ENCODE peak calls at places on chromosomes 5 and 9, in eight cellular contexts. One of them, this sample, is unnamed.

GRCh38 chr9:115328228-115328627 is 210.3 kb upstream of the TNC start:
- DNase-seq in cardiac fibroblast: peak; percentile 22
- DNase-seq in activated CD4-positive, alpha-beta T cell treated with anti-CD3 and anti-CD28 coated beads for 24 hours: no peak
- DNase-seq in astrocyte: peak; percentile 92
- DNase-seq in GM04504: peak; percentile 94
- DNase-seq in NCI-H1436: no peak
- DNase-seq in NT2/D1: no peak
- DNase-seq in stimulated activated CD4-positive, alpha-beta T cell treated with anti-CD3 and anti-CD28 coated beads, Interleukin-1b, Interleukin-23, amount 100 ng/mL, for 48 hours: no peak
- DNase-seq in this sample: no peak

GRCh38 chr5:102722930-102723329 is 32.2 kb upstream of the PAM start:
- DNase-seq in cardiac fibroblast: peak; percentile 8
- DNase-seq in activated CD4-positive, alpha-beta T cell treated with anti-CD3 and anti-CD28 coated beads for 24 hours: no peak
- DNase-seq in astrocyte: peak; percentile 38
- DNase-seq in GM04504: no peak
- DNase-seq in NCI-H1436: no peak
- DNase-seq in NT2/D1: no peak
- DNase-seq in stimulated activated CD4-positive, alpha-beta T cell treated with anti-CD3 and anti-CD28 coated beads, Interleukin-1b, Interleukin-23, amount 100 ng/mL, for 48 hours: no peak
- DNase-seq in this sample: no peak

GRCh38 chr9:446074-446699 is 231.5 kb downstream of the DOCK8 start:
- DNase-seq in cardiac fibroblast: no peak
- DNase-seq in activated CD4-positive, alpha-beta T cell treated with anti-CD3 and anti-CD28 coated beads for 24 hours: no peak
- DNase-seq in astrocyte: no peak
- DNase-seq in GM04504: no peak
- DNase-seq in NCI-H1436: no peak
- DNase-seq in NT2/D1: no peak
- DNase-seq in stimulated activated CD4-positive, alpha-beta T cell treated with anti-CD3 and anti-CD28 coated beads, Interleukin-1b, Interleukin-23, amount 100 ng/mL, for 48 hours: no peak
- DNase-seq in this sample: no peak

GRCh38 chr5:126830061-126830460 is 53.1 kb downstream of the LMNB1 start:
- DNase-seq in cardiac fibroblast: no peak
- DNase-seq in activated CD4-positive, alpha-beta T cell treated with anti-CD3 and anti-CD28 coated beads for 24 hours: no peak
- DNase-seq in astrocyte: no peak
- DNase-seq in GM04504: no peak
- DNase-seq in NCI-H1436: no peak
- DNase-seq in NT2/D1: no peak
- DNase-seq in stimulated activated CD4-positive, alpha-beta T cell treated with anti-CD3 and anti-CD28 coated beads, Interleukin-1b, Interleukin-23, amount 100 ng/mL, for 48 hours: no peak
- DNase-seq in this sample: no peak

GRCh38 chr9:133351908-133352634 is 4.1 kb downstream of the RPL7A start:
- DNase-seq in cardiac fibroblast: peak; percentile 70
- DNase-seq in activated CD4-positive, alpha-beta T cell treated with anti-CD3 and anti-CD28 coated beads for 24 hours: no peak
- DNase-seq in astrocyte: peak; percentile 42
- DNase-seq in GM04504: no peak
- DNase-seq in NCI-H1436: no peak
- DNase-seq in NT2/D1: peak; percentile 82
- DNase-seq in stimulated activated CD4-positive, alpha-beta T cell treated with anti-CD3 and anti-CD28 coated beads, Interleukin-1b, Interleukin-23, amount 100 ng/mL, for 48 hours: peak; percentile 59
- DNase-seq in this sample: no peak

GRCh38 chr5:138843789-138844461 is 31.2 kb downstream of the LRRTM2 start:
- DNase-seq in cardiac fibroblast: peak; percentile 52
- DNase-seq in activated CD4-positive, alpha-beta T cell treated with anti-CD3 and anti-CD28 coated beads for 24 hours: no peak
- DNase-seq in astrocyte: peak; percentile 23
- DNase-seq in GM04504: no peak
- DNase-seq in NCI-H1436: no peak
- DNase-seq in NT2/D1: no peak
- DNase-seq in stimulated activated CD4-positive, alpha-beta T cell treated with anti-CD3 and anti-CD28 coated beads, Interleukin-1b, Interleukin-23, amount 100 ng/mL, for 48 hours: no peak
- DNase-seq in this sample: no peak

GRCh38 chr9:130997395-130997684 is 11.6 kb upstream of the LAMC3 start:
- DNase-seq in cardiac fibroblast: no peak
- DNase-seq in activated CD4-positive, alpha-beta T cell treated with anti-CD3 and anti-CD28 coated beads for 24 hours: no peak
- DNase-seq in astrocyte: no peak
- DNase-seq in GM04504: no peak
- DNase-seq in NCI-H1436: no peak
- DNase-seq in NT2/D1: no peak
- DNase-seq in stimulated activated CD4-positive, alpha-beta T cell treated with anti-CD3 and anti-CD28 coated beads, Interleukin-1b, Interleukin-23, amount 100 ng/mL, for 48 hours: no peak
- DNase-seq in this sample: no peak

GRCh38 chr9:83986765-83987401 is 6.3 kb downstream of the RMI1 start:
- DNase-seq in cardiac fibroblast: no peak
- DNase-seq in activated CD4-positive, alpha-beta T cell treated with anti-CD3 and anti-CD28 coated beads for 24 hours: no peak
- DNase-seq in astrocyte: peak; percentile 30
- DNase-seq in GM04504: no peak
- DNase-seq in NCI-H1436: no peak
- DNase-seq in NT2/D1: no peak
- DNase-seq in stimulated activated CD4-positive, alpha-beta T cell treated with anti-CD3 and anti-CD28 coated beads, Interleukin-1b, Interleukin-23, amount 100 ng/mL, for 48 hours: peak; percentile 31
- DNase-seq in this sample: no peak

GRCh38 chr5:76041863-76042262 is 41.3 kb upstream of the SV2C start:
- DNase-seq in cardiac fibroblast: no peak
- DNase-seq in activated CD4-positive, alpha-beta T cell treated with anti-CD3 and anti-CD28 coated beads for 24 hours: no peak
- DNase-seq in astrocyte: no peak
- DNase-seq in GM04504: no peak
- DNase-seq in NCI-H1436: no peak
- DNase-seq in NT2/D1: peak; percentile 3
- DNase-seq in stimulated activated CD4-positive, alpha-beta T cell treated with anti-CD3 and anti-CD28 coated beads, Interleukin-1b, Interleukin-23, amount 100 ng/mL, for 48 hours: no peak
- DNase-seq in this sample: no peak

GRCh38 chr5:64869419-64869818 is 100.7 kb downstream of the CWC27 start:
- DNase-seq in cardiac fibroblast: peak; percentile 70
- DNase-seq in activated CD4-positive, alpha-beta T cell treated with anti-CD3 and anti-CD28 coated beads for 24 hours: no peak
- DNase-seq in astrocyte: peak; percentile 80
- DNase-seq in GM04504: peak; percentile 21
- DNase-seq in NCI-H1436: no peak
- DNase-seq in NT2/D1: no peak
- DNase-seq in stimulated activated CD4-positive, alpha-beta T cell treated with anti-CD3 and anti-CD28 coated beads, Interleukin-1b, Interleukin-23, amount 100 ng/mL, for 48 hours: no peak
- DNase-seq in this sample: no peak

GRCh38 chr9:20044686-20045085 is 255.8 kb upstream of the SLC24A2 start:
- DNase-seq in cardiac fibroblast: no peak
- DNase-seq in activated CD4-positive, alpha-beta T cell treated with anti-CD3 and anti-CD28 coated beads for 24 hours: no peak
- DNase-seq in astrocyte: peak; percentile 14
- DNase-seq in GM04504: no peak
- DNase-seq in NCI-H1436: no peak
- DNase-seq in NT2/D1: no peak
- DNase-seq in stimulated activated CD4-positive, alpha-beta T cell treated with anti-CD3 and anti-CD28 coated beads, Interleukin-1b, Interleukin-23, amount 100 ng/mL, for 48 hours: no peak
- DNase-seq in this sample: no peak

GRCh38 chr9:118651511-118651910 is 717.7 kb downstream of the BRINP1 start:
- DNase-seq in cardiac fibroblast: no peak
- DNase-seq in activated CD4-positive, alpha-beta T cell treated with anti-CD3 and anti-CD28 coated beads for 24 hours: no peak
- DNase-seq in astrocyte: no peak
- DNase-seq in GM04504: no peak
- DNase-seq in NCI-H1436: no peak
- DNase-seq in NT2/D1: no peak
- DNase-seq in stimulated activated CD4-positive, alpha-beta T cell treated with anti-CD3 and anti-CD28 coated beads, Interleukin-1b, Interleukin-23, amount 100 ng/mL, for 48 hours: no peak
- DNase-seq in this sample: no peak

GRCh38 chr5:128213833-128214232 is 130.3 kb downstream of the SLC12A2 start:
- DNase-seq in cardiac fibroblast: no peak
- DNase-seq in activated CD4-positive, alpha-beta T cell treated with anti-CD3 and anti-CD28 coated beads for 24 hours: no peak
- DNase-seq in astrocyte: no peak
- DNase-seq in GM04504: no peak
- DNase-seq in NCI-H1436: no peak
- DNase-seq in NT2/D1: no peak
- DNase-seq in stimulated activated CD4-positive, alpha-beta T cell treated with anti-CD3 and anti-CD28 coated beads, Interleukin-1b, Interleukin-23, amount 100 ng/mL, for 48 hours: no peak
- DNase-seq in this sample: no peak

GRCh38 chr9:20698799-20699198 is 14.7 kb downstream of the FOCAD start:
- DNase-seq in cardiac fibroblast: no peak
- DNase-seq in activated CD4-positive, alpha-beta T cell treated with anti-CD3 and anti-CD28 coated beads for 24 hours: no peak
- DNase-seq in astrocyte: no peak
- DNase-seq in GM04504: no peak
- DNase-seq in NCI-H1436: no peak
- DNase-seq in NT2/D1: no peak
- DNase-seq in stimulated activated CD4-positive, alpha-beta T cell treated with anti-CD3 and anti-CD28 coated beads, Interleukin-1b, Interleukin-23, amount 100 ng/mL, for 48 hours: no peak
- DNase-seq in this sample: no peak

GRCh38 chr9:91896513-91897121 is 53.4 kb downstream of the ROR2 start:
- DNase-seq in cardiac fibroblast: peak; percentile 85
- DNase-seq in activated CD4-positive, alpha-beta T cell treated with anti-CD3 and anti-CD28 coated beads for 24 hours: no peak
- DNase-seq in astrocyte: peak; percentile 76
- DNase-seq in GM04504: no peak
- DNase-seq in NCI-H1436: no peak
- DNase-seq in NT2/D1: no peak
- DNase-seq in stimulated activated CD4-positive, alpha-beta T cell treated with anti-CD3 and anti-CD28 coated beads, Interleukin-1b, Interleukin-23, amount 100 ng/mL, for 48 hours: no peak
- DNase-seq in this sample: no peak

GRCh38 chr9:28443461-28443860 is 870.2 kb upstream of the C9orf72 start:
- DNase-seq in cardiac fibroblast: no peak
- DNase-seq in activated CD4-positive, alpha-beta T cell treated with anti-CD3 and anti-CD28 coated beads for 24 hours: no peak
- DNase-seq in astrocyte: no peak
- DNase-seq in GM04504: no peak
- DNase-seq in NCI-H1436: no peak
- DNase-seq in NT2/D1: no peak
- DNase-seq in stimulated activated CD4-positive, alpha-beta T cell treated with anti-CD3 and anti-CD28 coated beads, Interleukin-1b, Interleukin-23, amount 100 ng/mL, for 48 hours: no peak
- DNase-seq in this sample: no peak

GRCh38 chr5:87258507-87258906 is 9.2 kb upstream of the RASA1 start:
- DNase-seq in cardiac fibroblast: no peak
- DNase-seq in activated CD4-positive, alpha-beta T cell treated with anti-CD3 and anti-CD28 coated beads for 24 hours: no peak
- DNase-seq in astrocyte: no peak
- DNase-seq in GM04504: no peak
- DNase-seq in NCI-H1436: no peak
- DNase-seq in NT2/D1: no peak
- DNase-seq in stimulated activated CD4-positive, alpha-beta T cell treated with anti-CD3 and anti-CD28 coated beads, Interleukin-1b, Interleukin-23, amount 100 ng/mL, for 48 hours: no peak
- DNase-seq in this sample: no peak

GRCh38 chr5:150119421-150120061 is 33.2 kb upstream of the CSF1R start:
- DNase-seq in cardiac fibroblast: no peak
- DNase-seq in activated CD4-positive, alpha-beta T cell treated with anti-CD3 and anti-CD28 coated beads for 24 hours: no peak
- DNase-seq in astrocyte: no peak
- DNase-seq in GM04504: no peak
- DNase-seq in NCI-H1436: no peak
- DNase-seq in NT2/D1: no peak
- DNase-seq in stimulated activated CD4-positive, alpha-beta T cell treated with anti-CD3 and anti-CD28 coated beads, Interleukin-1b, Interleukin-23, amount 100 ng/mL, for 48 hours: no peak
- DNase-seq in this sample: no peak

GRCh38 chr5:65727491-65728156 is 5.6 kb downstream of the NLN start:
- DNase-seq in cardiac fibroblast: no peak
- DNase-seq in activated CD4-positive, alpha-beta T cell treated with anti-CD3 and anti-CD28 coated beads for 24 hours: no peak
- DNase-seq in astrocyte: no peak
- DNase-seq in GM04504: no peak
- DNase-seq in NCI-H1436: no peak
- DNase-seq in NT2/D1: no peak
- DNase-seq in stimulated activated CD4-positive, alpha-beta T cell treated with anti-CD3 and anti-CD28 coated beads, Interleukin-1b, Interleukin-23, amount 100 ng/mL, for 48 hours: no peak
- DNase-seq in this sample: no peak

GRCh38 chr9:42852133-42852532 is 668.7 kb downstream of the SPATA31A6 start:
- DNase-seq in cardiac fibroblast: peak; percentile 0
- DNase-seq in activated CD4-positive, alpha-beta T cell treated with anti-CD3 and anti-CD28 coated beads for 24 hours: no peak
- DNase-seq in astrocyte: no peak
- DNase-seq in GM04504: peak; percentile 3
- DNase-seq in NCI-H1436: no peak
- DNase-seq in NT2/D1: peak; percentile 50
- DNase-seq in stimulated activated CD4-positive, alpha-beta T cell treated with anti-CD3 and anti-CD28 coated beads, Interleukin-1b, Interleukin-23, amount 100 ng/mL, for 48 hours: peak; percentile 3
- DNase-seq in this sample: no peak

GRCh38 chr9:127102176-127102575 is 20.3 kb downstream of the ANGPTL2 start:
- DNase-seq in cardiac fibroblast: no peak
- DNase-seq in activated CD4-positive, alpha-beta T cell treated with anti-CD3 and anti-CD28 coated beads for 24 hours: no peak
- DNase-seq in astrocyte: peak; percentile 34
- DNase-seq in GM04504: no peak
- DNase-seq in NCI-H1436: no peak
- DNase-seq in NT2/D1: no peak
- DNase-seq in stimulated activated CD4-positive, alpha-beta T cell treated with anti-CD3 and anti-CD28 coated beads, Interleukin-1b, Interleukin-23, amount 100 ng/mL, for 48 hours: no peak
- DNase-seq in this sample: no peak

GRCh38 chr9:21434202-21435014 is 5.8 kb upstream of the IFNA1 start:
- DNase-seq in cardiac fibroblast: peak; percentile 85
- DNase-seq in activated CD4-positive, alpha-beta T cell treated with anti-CD3 and anti-CD28 coated beads for 24 hours: peak; percentile 14
- DNase-seq in astrocyte: peak; percentile 49
- DNase-seq in GM04504: peak; percentile 41
- DNase-seq in NCI-H1436: peak; percentile 34
- DNase-seq in NT2/D1: peak; percentile 43
- DNase-seq in stimulated activated CD4-positive, alpha-beta T cell treated with anti-CD3 and anti-CD28 coated beads, Interleukin-1b, Interleukin-23, amount 100 ng/mL, for 48 hours: peak; percentile 11
- DNase-seq in this sample: peak; percentile 40

GRCh38 chr5:67921004-67921601 is 294.5 kb upstream of the PIK3R1 start:
- DNase-seq in cardiac fibroblast: peak; percentile 6
- DNase-seq in activated CD4-positive, alpha-beta T cell treated with anti-CD3 and anti-CD28 coated beads for 24 hours: no peak
- DNase-seq in astrocyte: peak; percentile 55
- DNase-seq in GM04504: no peak
- DNase-seq in NCI-H1436: no peak
- DNase-seq in NT2/D1: no peak
- DNase-seq in stimulated activated CD4-positive, alpha-beta T cell treated with anti-CD3 and anti-CD28 coated beads, Interleukin-1b, Interleukin-23, amount 100 ng/mL, for 48 hours: no peak
- DNase-seq in this sample: no peak

GRCh38 chr5:121174351-121174750 is 677.3 kb upstream of the FTMT start:
- DNase-seq in cardiac fibroblast: no peak
- DNase-seq in activated CD4-positive, alpha-beta T cell treated with anti-CD3 and anti-CD28 coated beads for 24 hours: no peak
- DNase-seq in astrocyte: no peak
- DNase-seq in GM04504: no peak
- DNase-seq in NCI-H1436: no peak
- DNase-seq in NT2/D1: no peak
- DNase-seq in stimulated activated CD4-positive, alpha-beta T cell treated with anti-CD3 and anti-CD28 coated beads, Interleukin-1b, Interleukin-23, amount 100 ng/mL, for 48 hours: no peak
- DNase-seq in this sample: no peak

GRCh38 chr5:61263072-61263471 is 69.0 kb upstream of the ZSWIM6 start:
- DNase-seq in cardiac fibroblast: no peak
- DNase-seq in activated CD4-positive, alpha-beta T cell treated with anti-CD3 and anti-CD28 coated beads for 24 hours: no peak
- DNase-seq in astrocyte: no peak
- DNase-seq in GM04504: no peak
- DNase-seq in NCI-H1436: no peak
- DNase-seq in NT2/D1: no peak
- DNase-seq in stimulated activated CD4-positive, alpha-beta T cell treated with anti-CD3 and anti-CD28 coated beads, Interleukin-1b, Interleukin-23, amount 100 ng/mL, for 48 hours: no peak
- DNase-seq in this sample: no peak

GRCh38 chr9:91187311-91187964 is 174.3 kb downstream of the AUH start:
- DNase-seq in cardiac fibroblast: no peak
- DNase-seq in activated CD4-positive, alpha-beta T cell treated with anti-CD3 and anti-CD28 coated beads for 24 hours: no peak
- DNase-seq in astrocyte: no peak
- DNase-seq in GM04504: no peak
- DNase-seq in NCI-H1436: no peak
- DNase-seq in NT2/D1: no peak
- DNase-seq in stimulated activated CD4-positive, alpha-beta T cell treated with anti-CD3 and anti-CD28 coated beads, Interleukin-1b, Interleukin-23, amount 100 ng/mL, for 48 hours: no peak
- DNase-seq in this sample: no peak

GRCh38 chr5:22835630-22836029 is 17.5 kb downstream of the CDH12 start:
- DNase-seq in cardiac fibroblast: no peak
- DNase-seq in activated CD4-positive, alpha-beta T cell treated with anti-CD3 and anti-CD28 coated beads for 24 hours: no peak
- DNase-seq in astrocyte: no peak
- DNase-seq in GM04504: no peak
- DNase-seq in NCI-H1436: no peak
- DNase-seq in NT2/D1: no peak
- DNase-seq in stimulated activated CD4-positive, alpha-beta T cell treated with anti-CD3 and anti-CD28 coated beads, Interleukin-1b, Interleukin-23, amount 100 ng/mL, for 48 hours: no peak
- DNase-seq in this sample: no peak

GRCh38 chr9:127523312-127523851 is 72.1 kb downstream of the LRSAM1 start:
- DNase-seq in cardiac fibroblast: peak; percentile 58
- DNase-seq in activated CD4-positive, alpha-beta T cell treated with anti-CD3 and anti-CD28 coated beads for 24 hours: peak; percentile 12
- DNase-seq in astrocyte: no peak
- DNase-seq in GM04504: no peak
- DNase-seq in NCI-H1436: no peak
- DNase-seq in NT2/D1: no peak
- DNase-seq in stimulated activated CD4-positive, alpha-beta T cell treated with anti-CD3 and anti-CD28 coated beads, Interleukin-1b, Interleukin-23, amount 100 ng/mL, for 48 hours: peak; percentile 43
- DNase-seq in this sample: no peak

GRCh38 chr9:120344230-120344629 is 235.7 kb downstream of the CDK5RAP2 start:
- DNase-seq in cardiac fibroblast: peak; percentile 58
- DNase-seq in activated CD4-positive, alpha-beta T cell treated with anti-CD3 and anti-CD28 coated beads for 24 hours: no peak
- DNase-seq in astrocyte: peak; percentile 80
- DNase-seq in GM04504: peak; percentile 32
- DNase-seq in NCI-H1436: no peak
- DNase-seq in NT2/D1: no peak
- DNase-seq in stimulated activated CD4-positive, alpha-beta T cell treated with anti-CD3 and anti-CD28 coated beads, Interleukin-1b, Interleukin-23, amount 100 ng/mL, for 48 hours: no peak
- DNase-seq in this sample: no peak

This sample was measured in SK-N-MC.